ENCODE peak calls at places on chromosome 13, in eight cellular contexts. N is neuronal stem cell; R is neural crest cell; I is anterior cingulate cortex; V is stimulated activated CD4-positive, alpha-beta T cell treated with anti-CD3 and anti-CD28 coated beads, Interleukin-2, amount 100 ng/mL, for 48 hours; J is RWPE1; D is memory B cell; S is cardiac fibroblast. P is an unnamed sample.

GRCh38 chr13:86601351-86601750 is 802.1 kb upstream of the SLITRK6 start:
- DNase-seq in V (no peak), I (no peak), J (no peak), S (no peak), D (no peak), N (no peak), R (no peak), P (no peak)

GRCh38 chr13:100549316-100549715 is 39.3 kb downstream of the GGACT start:
- DNase-seq in V (no peak), N (no peak), J (no peak), D (no peak), S (no peak), R (no peak), I (no peak), P (no peak)

GRCh38 chr13:57604442-57604841 is 27.1 kb upstream of the PCDH17 start:
- DNase-seq in I (no peak), R (no peak), N (no peak), D (no peak), S (no peak), V (no peak), J (no peak), P (no peak)

GRCh38 chr13:72145383-72145782 is 278.4 kb upstream of the DACH1 start:
- DNase-seq in S (no peak), N (no peak), D (no peak), R (no peak), J (no peak), V (no peak), I (no peak), P (no peak)

GRCh38 chr13:38355595-38356120 is 6.0 kb downstream of the UFM1 start:
- DNase-seq in R (no peak), D (no peak), S (no peak), N (no peak), I (no peak), J (no peak), V (no peak), P (no peak)

GRCh38 chr13:30429721-30430694 is 7.7 kb downstream of the UBE2L5 start:
- DNase-seq in D (no peak), N (no peak), J (peak; percentile 91), S (peak; percentile 76), R (no peak), I (no peak), V (no peak), P (no peak)

GRCh38 chr13:18212873-18213272 is 968.8 kb downstream of the TUBA3C start:
- DNase-seq in J (no peak), R (no peak), D (no peak), N (peak; percentile 32), S (peak; percentile 27), I (no peak), V (no peak), P (no peak)

GRCh38 chr13:50230365-50230978 is 215.2 kb downstream of the KCNRG start:
- DNase-seq in N (no peak), V (no peak), R (no peak), I (no peak), S (peak; percentile 84), J (no peak), D (no peak), P (no peak)

GRCh38 chr13:110012102-110012739 is 225.8 kb upstream of the IRS2 start:
- DNase-seq in V (no peak), I (no peak), S (peak; percentile 96), D (no peak), J (peak; percentile 83), R (no peak), N (no peak), P (no peak)

GRCh38 chr13:62320129-62320724 is 904.6 kb upstream of the PCDH20 start:
- DNase-seq in N (peak; percentile 35), R (no peak), I (no peak), J (peak; percentile 27), S (peak; percentile 65), D (no peak), V (no peak), P (no peak)

GRCh38 chr13:59776924-59777690 is 386.6 kb downstream of the DIAPH3 start:
- DNase-seq in S (peak; percentile 81), D (no peak), J (peak; percentile 69), V (no peak), R (no peak), I (no peak), N (no peak), P (no peak)

GRCh38 chr13:27338816-27339215 is 68.2 kb downstream of the RASL11A start:
- DNase-seq in R (no peak), S (peak; percentile 19), J (no peak), V (no peak), N (no peak), I (no peak), D (no peak), P (no peak)

GRCh38 chr13:36848228-36848982 is 29.4 kb downstream of the RFXAP start:
- DNase-seq in D (no peak), R (no peak), N (no peak), J (no peak), I (no peak), V (no peak), S (peak; percentile 11), P (no peak)

GRCh38 chr13:46660859-46661258 is 107.9 kb downstream of the LRCH1 start:
- DNase-seq in R (no peak), S (no peak), N (no peak), I (no peak), V (no peak), J (no peak), D (no peak), P (no peak)

GRCh38 chr13:98349731-98350305 is 172.7 kb upstream of the RNF113B start:
- DNase-seq in V (no peak), D (no peak), J (no peak), S (no peak), R (no peak), N (no peak), I (no peak), P (no peak)

GRCh38 chr13:99382428-99383133 is 75.4 kb upstream of the GPR183 start:
- DNase-seq in J (no peak), D (peak; percentile 21), V (no peak), N (no peak), S (no peak), R (no peak), I (no peak), P (no peak)

GRCh38 chr13:27481766-27482165 is 31.4 kb upstream of the MTIF3 start:
- DNase-seq in J (peak; percentile 56), I (no peak), N (peak; percentile 56), R (peak; percentile 67), V (peak; percentile 39), D (no peak), S (peak; percentile 35), P (no peak)

GRCh38 chr13:20713751-20714150 is 10.3 kb downstream of the IL17D start:
- DNase-seq in V (no peak), N (no peak), J (no peak), D (no peak), S (peak; percentile 52), R (no peak), I (no peak), P (no peak)

GRCh38 chr13:113052206-113052605 is 53.4 kb upstream of the F7 start:
- DNase-seq in N (no peak), D (no peak), J (no peak), I (no peak), R (no peak), V (no peak), S (no peak), P (no peak)

GRCh38 chr13:61954092-61954491 is 538.4 kb upstream of the PCDH20 start:
- DNase-seq in I (peak; percentile 1), D (no peak), N (peak; percentile 17), R (no peak), J (peak; percentile 9), V (no peak), S (peak; percentile 23), P (no peak)

GRCh38 chr13:99709134-99709533 is 207.9 kb downstream of the TM9SF2 start:
- DNase-seq in S (no peak), J (no peak), V (no peak), R (no peak), D (no peak), N (no peak), I (no peak), P (no peak)

P was measured in GM12892.